ENCODE peak calls at places on chromosome 17, in seven cellular contexts. V, J, Y, S, A, X and U are unnamed samples. For H3K9me3, the result is how much of the 10 kb centered on the place peaks cover.

GRCh38 chr17:72725432-72726068 is 366.9 kb downstream of the SLC39A11 start:
- DNase-seq in A (peak), S (peak), X (peak), V (peak), Y (peak), J (no peak), U (peak)

GRCh38 chr17:6669479-6670212 is 18.1 kb downstream of the C17orf100 start:
- DNase-seq in X (no peak), Y (no peak), S (peak), A (no peak), J (no peak), V (no peak), U (no peak)

GRCh38 chr17:80458016-80458415 is 18.4 kb downstream of the NPTX1 start:
- DNase-seq in V (no peak), A (no peak), Y (no peak), X (no peak), S (no peak), J (no peak), U (no peak)

GRCh38 chr17:42387221-42387657 is 1.0 kb downstream of the STAT3 start:
- DNase-seq in V (no peak), A (no peak), X (no peak), S (no peak), J (no peak), Y (no peak), U (peak)

GRCh38 chr17:47792979-47793378 is 28.6 kb downstream of the OSBPL7 start:
- DNase-seq in A (no peak), Y (no peak), J (no peak), X (peak), S (no peak), V (no peak), U (no peak)

GRCh38 chr17:80913928-80914821 is 77.5 kb upstream of the CHMP6 start:
- DNase-seq in A (no peak), V (no peak), J (no peak), S (no peak), Y (no peak), X (peak), U (no peak)

GRCh38 chr17:36529121-36529520 is 5.5 kb downstream of the MYO19 start:
- DNase-seq in A (no peak), V (no peak), Y (no peak), X (no peak), S (no peak), J (no peak), U (no peak)

GRCh38 chr17:80270836-80271235 is 10.2 kb downstream of the RNF213 start:
- DNase-seq in X (no peak), V (no peak), S (peak), A (no peak), Y (peak), J (no peak), U (peak)

GRCh38 chr17:75809631-75810111 is 25.1 kb downstream of the UNK start:
- DNase-seq in V (no peak), J (no peak), X (no peak), A (no peak), Y (no peak), S (peak), U (no peak)

GRCh38 chr17:69528035-69528434 is 113.5 kb downstream of the MAP2K6 start:
- DNase-seq in X (no peak), J (no peak), S (no peak), A (no peak), V (no peak), Y (no peak), U (no peak)

GRCh38 chr17:37317867-37318266 is 57.9 kb upstream of the C17orf78 start:
- DNase-seq in X (no peak), A (no peak), V (no peak), S (no peak), J (no peak), Y (no peak), U (no peak)

GRCh38 chr17:65122836-65123756 is 14.1 kb upstream of the RGS9 start:
- DNase-seq in J (peak), S (peak), A (peak), X (peak), V (peak), Y (peak), U (peak)

GRCh38 chr17:65123757-65124675 is 13.2 kb upstream of the RGS9 start:
- DNase-seq in X (no peak), A (no peak), S (no peak), J (no peak), Y (no peak), V (no peak), U (peak)

GRCh38 chr17:65121368-65121767 is 15.8 kb upstream of the RGS9 start:
- DNase-seq in V (no peak), X (no peak), A (no peak), Y (no peak), J (no peak), S (no peak), U (no peak)

GRCh38 chr17:65117384-65118035 is 19.7 kb upstream of the RGS9 start:
- DNase-seq in Y (no peak), S (no peak), X (no peak), J (no peak), V (no peak), A (no peak), U (no peak)

DNA sequence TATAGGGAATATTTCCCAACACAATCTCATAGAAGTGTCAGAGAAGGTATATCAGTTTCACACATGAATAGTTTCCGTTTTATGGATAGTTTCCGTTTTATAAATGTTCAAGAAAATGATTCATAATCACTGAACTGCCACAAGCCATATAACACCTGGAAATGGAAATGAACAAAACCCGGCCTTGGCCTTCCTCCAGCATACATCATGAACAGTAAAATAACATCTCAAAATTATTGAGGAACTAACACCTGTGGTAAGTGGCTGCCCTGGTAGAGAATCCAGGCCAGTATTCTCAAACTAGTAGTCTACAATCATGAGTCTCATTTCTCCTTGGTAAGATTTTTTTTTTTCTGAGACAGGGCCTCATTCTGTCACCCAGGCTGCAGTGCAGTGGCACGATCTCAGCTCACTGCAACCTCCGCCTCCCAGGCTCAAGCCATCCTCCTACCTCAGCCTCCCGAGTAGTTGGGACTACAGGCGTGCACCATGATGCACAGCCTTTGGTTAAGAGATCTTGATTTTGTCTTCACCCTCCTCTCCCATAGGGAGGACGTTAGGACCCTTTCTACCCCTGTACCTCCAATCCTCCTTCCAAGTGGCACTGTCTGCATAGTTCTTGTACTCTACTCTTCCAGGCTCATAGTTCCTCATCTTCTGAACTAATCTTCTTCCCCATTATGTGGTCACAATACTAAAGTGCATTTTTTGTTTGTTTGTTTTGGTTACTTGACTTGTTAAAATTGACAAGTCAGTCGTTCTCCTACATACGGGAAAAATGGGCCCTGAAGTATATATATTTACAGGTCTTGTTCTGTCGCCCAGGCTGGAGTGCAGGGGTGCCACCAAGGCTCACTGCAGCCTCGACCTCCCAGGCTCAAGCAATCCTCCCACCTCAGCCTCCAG is 15.0 kb upstream of the RGS9 start:
- DNase-seq in S (no peak), V (no peak), J (no peak), Y (no peak), A (no peak), X (no peak), U (no peak)
- H3K27ac ChIP-seq in S (no peak), V (no peak), J (peak), Y (peak), A (peak), X (peak), U (no peak)

GRCh38 chr17:53391197-53391596 is 431.5 kb upstream of the KIF2B start:
- DNase-seq in A (no peak), X (no peak), Y (no peak), S (no peak), V (no peak), J (no peak), U (no peak)
- H3K9me3 ChIP-seq in A (under half), X (under half), Y (under half), S (under half), V (under half), J (under half), U (under half)

DNA sequence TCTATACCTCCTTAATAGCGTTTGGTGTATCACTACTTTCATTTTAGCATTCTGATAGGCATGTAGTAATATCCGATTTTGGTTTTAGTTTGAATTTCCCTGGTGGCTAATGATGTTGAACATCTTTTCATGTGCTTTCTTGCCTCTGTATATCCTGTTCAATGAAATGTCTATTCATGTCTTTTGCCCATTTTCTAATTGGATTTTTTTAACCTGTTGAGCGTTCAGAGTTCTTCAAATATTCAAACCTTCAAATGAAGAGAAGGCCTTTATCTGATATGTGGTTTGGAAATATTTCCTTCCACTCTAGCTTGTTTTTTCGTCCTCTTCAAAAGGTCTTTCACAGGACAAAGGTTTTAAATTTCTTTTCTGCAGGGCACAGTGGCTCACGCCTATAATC is 2.4 kb upstream of the NME1 start:
- DNase-seq in V (no peak), A (no peak), X (no peak), Y (no peak), J (no peak), S (no peak), U (no peak)
- H3K27ac ChIP-seq in V (no peak), A (no peak), X (no peak), Y (no peak), J (no peak), S (no peak), U (no peak)

GRCh38 chr17:61597606-61598005 is 6.6 kb upstream of the NACA2 start:
- DNase-seq in V (no peak), J (no peak), A (no peak), X (no peak), Y (no peak), S (no peak), U (no peak)
- H3K9me3 ChIP-seq in V (under half), J (under half), A (under half), X (under half), Y (under half), S (under half), U (under half)

GRCh38 chr17:58184986-58185761 is 7.4 kb upstream of the EPX start:
- DNase-seq in J (no peak), X (no peak), Y (no peak), A (no peak), V (no peak), S (no peak), U (no peak)

GRCh38 chr17:58187063-58187462 is 5.5 kb upstream of the EPX start:
- DNase-seq in A (no peak), X (no peak), J (no peak), V (no peak), Y (no peak), S (no peak), U (no peak)

GRCh38 chr17:58183514-58183913 is 9.0 kb upstream of the EPX start:
- DNase-seq in A (no peak), S (no peak), Y (no peak), V (no peak), J (no peak), X (no peak), U (no peak)

GRCh38 chr17:58186591-58186990 is 5.9 kb upstream of the EPX start:
- DNase-seq in A (no peak), J (no peak), X (no peak), Y (no peak), V (no peak), S (no peak), U (no peak)

DNA sequence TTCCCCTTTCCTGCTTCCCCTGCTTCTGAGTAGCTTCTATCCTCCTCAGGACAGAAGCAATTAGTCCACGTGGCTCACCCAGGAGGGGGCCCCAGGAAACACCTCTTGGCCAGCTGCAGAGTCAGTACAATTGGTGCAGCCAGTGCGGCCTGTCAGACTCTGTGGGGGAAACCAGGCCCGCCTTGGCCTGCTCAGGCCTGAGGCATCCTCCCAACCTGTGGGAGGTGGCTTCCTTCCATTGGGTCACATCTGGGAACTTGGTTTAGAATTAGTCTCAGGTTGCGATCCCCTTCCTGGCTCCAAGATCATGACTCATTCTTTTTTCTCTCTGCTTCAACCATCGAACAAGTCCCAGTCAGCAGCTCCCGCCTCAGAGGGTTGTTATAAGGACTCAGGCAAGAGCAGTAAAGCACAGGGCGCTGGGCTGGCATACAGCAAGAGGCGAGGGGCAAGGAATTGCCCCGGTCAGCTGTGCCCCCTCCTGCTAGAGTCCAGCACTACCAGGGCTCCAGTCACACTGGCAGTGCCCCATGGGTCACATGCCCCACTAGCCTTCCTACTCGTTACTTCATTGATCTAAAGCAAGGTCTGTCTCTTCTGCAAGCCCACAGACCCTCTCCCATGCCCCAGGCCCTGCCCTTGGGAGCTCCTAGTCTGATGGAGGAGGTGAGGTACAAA is 8.1 kb upstream of the EPX start:
- DNase-seq in J (no peak), S (peak), X (no peak), A (no peak), V (no peak), Y (no peak), U (peak)
- H3K27ac ChIP-seq in J (no peak), S (no peak), X (no peak), A (no peak), V (no peak), Y (no peak), U (no peak)

GRCh38 chr17:61619953-61620352 is 28.9 kb upstream of the NACA2 start:
- DNase-seq in X (no peak), Y (no peak), V (no peak), J (no peak), S (no peak), A (no peak), U (no peak)

GRCh38 chr17:61619493-61619892 is 28.5 kb upstream of the NACA2 start:
- DNase-seq in J (no peak), Y (no peak), X (no peak), V (no peak), A (no peak), S (no peak), U (no peak)

GRCh38 chr17:61616783-61617182 is 25.8 kb upstream of the NACA2 start:
- DNase-seq in J (no peak), A (no peak), V (no peak), S (no peak), Y (no peak), X (no peak), U (no peak)

GRCh38 chr17:61618950-61619349 is 27.9 kb upstream of the NACA2 start:
- DNase-seq in S (no peak), Y (no peak), X (no peak), J (no peak), V (no peak), A (no peak), U (no peak)

GRCh38 chr17:61617261-61617660 is 26.2 kb upstream of the NACA2 start:
- DNase-seq in Y (no peak), V (no peak), X (no peak), J (no peak), S (no peak), A (no peak), U (no peak)
- H3K9me3 ChIP-seq in Y (under half), V (under half), X (under half), J (under half), S (under half), A (under half), U (under half)

GRCh38 chr17:40180694-40181093 is 3.4 kb downstream of the RAPGEFL1 start:
- DNase-seq in Y (no peak), V (no peak), S (no peak), A (no peak), X (peak), J (no peak), U (no peak)
- H3K27ac ChIP-seq in Y (no peak), V (no peak), S (no peak), A (no peak), X (no peak), J (peak), U (no peak)

GRCh38 chr17:64309710-64310109 is 46.6 kb upstream of the TEX2 start:
- DNase-seq in Y (no peak), A (peak), S (no peak), J (no peak), X (no peak), V (no peak), U (no peak)
- H3K9me3 ChIP-seq in Y (under half), A (under half), S (under half), J (under half), X (under half), V (under half), U (under half)

GRCh38 chr17:600576-601301 is 113.9 kb downstream of the VPS53 start:
- DNase-seq in J (no peak), Y (no peak), S (no peak), X (no peak), V (no peak), A (no peak), U (no peak)
- H3K27ac ChIP-seq in J (no peak), Y (no peak), S (no peak), X (no peak), V (no peak), A (no peak), U (peak)

DNA sequence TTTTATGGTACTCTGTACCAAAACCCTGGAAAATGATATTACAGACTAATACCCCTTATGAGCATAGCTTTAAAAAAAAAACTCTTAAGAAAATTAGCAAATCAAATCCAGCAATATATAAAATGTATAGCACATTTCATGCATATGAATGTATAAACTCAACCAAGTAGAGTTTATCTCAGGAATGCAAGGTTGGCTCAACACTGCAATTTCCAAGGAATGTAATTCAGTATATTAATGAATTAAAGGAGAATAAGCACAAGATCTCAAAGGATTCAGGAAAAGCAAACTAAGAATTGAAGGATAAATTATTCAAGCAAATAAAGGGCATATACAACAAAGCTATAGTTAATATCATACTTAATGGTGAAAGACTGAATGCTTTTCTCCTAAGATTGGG is 61.9 kb upstream of the RPL38 start:
- DNase-seq in X (no peak), J (no peak), Y (no peak), S (no peak), V (no peak), A (no peak), U (no peak)
- H3K9me3 ChIP-seq in X (under half), J (half or more), Y (half or more), S (under half), V (under half), A (under half), U (under half)